ENCODE peak calls at places on chromosomes 7 and 10, in nine cellular contexts. One of them, this sample, is unnamed. For H3K36me3, the result is how much of the 10 kb centered on the place peaks cover.

GRCh38 chr7:20330176-20330796 is 414 bp upstream of the ITGB8 start:
- DNase-seq in Panc1: no peak
- DNase-seq in stomach: peak
- DNase-seq in prostate gland: peak
- DNase-seq in GM12878: no peak
- DNase-seq in suprapubic skin: peak
- DNase-seq in SK-N-MC: no peak
- DNase-seq in K562: peak
- DNase-seq in esophagus muscularis mucosa: peak
- DNase-seq in this sample: no peak

GRCh38 chr10:108598320-108598695 is 1325.0 kb downstream of the XPNPEP1 start:
- DNase-seq in Panc1: no peak
- DNase-seq in stomach: no peak
- DNase-seq in prostate gland: no peak
- DNase-seq in GM12878: no peak
- DNase-seq in suprapubic skin: no peak
- DNase-seq in SK-N-MC: no peak
- DNase-seq in K562: no peak
- DNase-seq in esophagus muscularis mucosa: no peak
- DNase-seq in this sample: no peak

GRCh38 chr7:100441641-100442535 is 5.6 kb upstream of the PPP1R35 start:
- DNase-seq in Panc1: no peak
- DNase-seq in stomach: no peak
- DNase-seq in prostate gland: no peak
- DNase-seq in GM12878: no peak
- DNase-seq in suprapubic skin: no peak
- DNase-seq in SK-N-MC: no peak
- DNase-seq in K562: no peak
- DNase-seq in esophagus muscularis mucosa: no peak
- DNase-seq in this sample: no peak

GRCh38 chr7:144835166-144835611 is 664 bp downstream of the TPK1 start:
- DNase-seq in Panc1: peak
- DNase-seq in stomach: peak
- DNase-seq in prostate gland: peak
- DNase-seq in GM12878: peak
- DNase-seq in suprapubic skin: peak
- DNase-seq in SK-N-MC: no peak
- DNase-seq in K562: peak
- DNase-seq in esophagus muscularis mucosa: no peak
- DNase-seq in this sample: no peak

GRCh38 chr10:58157076-58157766 is 110.5 kb downstream of the IPMK start:
- DNase-seq in Panc1: no peak
- DNase-seq in stomach: peak
- DNase-seq in prostate gland: no peak
- DNase-seq in GM12878: no peak
- DNase-seq in suprapubic skin: no peak
- DNase-seq in SK-N-MC: no peak
- DNase-seq in K562: no peak
- DNase-seq in esophagus muscularis mucosa: no peak
- DNase-seq in this sample: no peak

GRCh38 chr7:7911339-7911738 is 57.3 kb upstream of the GLCCI1 start:
- DNase-seq in Panc1: no peak
- DNase-seq in stomach: no peak
- DNase-seq in prostate gland: no peak
- DNase-seq in GM12878: no peak
- DNase-seq in suprapubic skin: no peak
- DNase-seq in SK-N-MC: no peak
- DNase-seq in K562: no peak
- DNase-seq in esophagus muscularis mucosa: no peak
- DNase-seq in this sample: no peak

GRCh38 chr7:111953611-111954010 is 252.6 kb downstream of the DOCK4 start:
- DNase-seq in Panc1: peak
- DNase-seq in stomach: no peak
- DNase-seq in prostate gland: peak
- DNase-seq in GM12878: peak
- DNase-seq in suprapubic skin: no peak
- DNase-seq in SK-N-MC: no peak
- DNase-seq in K562: no peak
- DNase-seq in esophagus muscularis mucosa: no peak
- DNase-seq in this sample: no peak

GRCh38 chr7:93361853-93362252 is 129.7 kb downstream of the VPS50 start:
- DNase-seq in Panc1: no peak
- DNase-seq in stomach: no peak
- DNase-seq in prostate gland: no peak
- DNase-seq in GM12878: no peak
- DNase-seq in suprapubic skin: no peak
- DNase-seq in SK-N-MC: no peak
- DNase-seq in K562: no peak
- DNase-seq in esophagus muscularis mucosa: no peak
- DNase-seq in this sample: no peak

GRCh38 chr7:143434660-143435059 is 8.6 kb upstream of the TAS2R60 start:
- DNase-seq in Panc1: no peak
- DNase-seq in stomach: no peak
- DNase-seq in prostate gland: peak
- DNase-seq in GM12878: no peak
- DNase-seq in suprapubic skin: peak
- DNase-seq in SK-N-MC: no peak
- DNase-seq in K562: no peak
- DNase-seq in esophagus muscularis mucosa: no peak
- DNase-seq in this sample: no peak

GRCh38 chr7:83996879-83997278 is 197.7 kb downstream of the SEMA3A start:
- DNase-seq in Panc1: no peak
- DNase-seq in stomach: no peak
- DNase-seq in prostate gland: no peak
- DNase-seq in GM12878: no peak
- DNase-seq in suprapubic skin: no peak
- DNase-seq in SK-N-MC: no peak
- DNase-seq in K562: no peak
- DNase-seq in esophagus muscularis mucosa: no peak
- DNase-seq in this sample: no peak

GRCh38 chr10:85420501-85421191 is 945.9 kb downstream of the GRID1 start:
- DNase-seq in Panc1: no peak
- DNase-seq in stomach: no peak
- DNase-seq in prostate gland: no peak
- DNase-seq in GM12878: no peak
- DNase-seq in suprapubic skin: no peak
- DNase-seq in SK-N-MC: no peak
- DNase-seq in K562: no peak
- DNase-seq in esophagus muscularis mucosa: peak
- DNase-seq in this sample: no peak

GRCh38 chr7:40865441-40866233 is 730.8 kb downstream of the SUGCT start:
- DNase-seq in Panc1: no peak
- DNase-seq in stomach: no peak
- DNase-seq in prostate gland: no peak
- DNase-seq in GM12878: no peak
- DNase-seq in suprapubic skin: no peak
- DNase-seq in SK-N-MC: no peak
- DNase-seq in K562: no peak
- DNase-seq in esophagus muscularis mucosa: no peak
- DNase-seq in this sample: no peak

GRCh38 chr10:128837478-128837877 is 629.6 kb upstream of the MGMT start:
- DNase-seq in Panc1: no peak
- DNase-seq in stomach: no peak
- DNase-seq in prostate gland: no peak
- DNase-seq in GM12878: no peak
- DNase-seq in suprapubic skin: no peak
- DNase-seq in SK-N-MC: no peak
- DNase-seq in K562: no peak
- DNase-seq in esophagus muscularis mucosa: no peak
- DNase-seq in this sample: no peak

GRCh38 chr7:40608321-40609075 is 473.7 kb downstream of the SUGCT start:
- DNase-seq in Panc1: no peak
- DNase-seq in stomach: no peak
- DNase-seq in prostate gland: no peak
- DNase-seq in GM12878: no peak
- DNase-seq in suprapubic skin: no peak
- DNase-seq in SK-N-MC: no peak
- DNase-seq in K562: no peak
- DNase-seq in esophagus muscularis mucosa: no peak
- DNase-seq in this sample: no peak

GRCh38 chr7:79282882-79283602 is 170.4 kb downstream of the MAGI2 start:
- DNase-seq in Panc1: peak
- DNase-seq in stomach: no peak
- DNase-seq in prostate gland: no peak
- DNase-seq in GM12878: no peak
- DNase-seq in suprapubic skin: no peak
- DNase-seq in SK-N-MC: no peak
- DNase-seq in K562: no peak
- DNase-seq in esophagus muscularis mucosa: no peak
- DNase-seq in this sample: no peak

GRCh38 chr10:246431-246830 is 111.2 kb downstream of the ZMYND11 start:
- DNase-seq in Panc1: no peak
- DNase-seq in stomach: no peak
- DNase-seq in prostate gland: no peak
- DNase-seq in GM12878: no peak
- DNase-seq in suprapubic skin: no peak
- DNase-seq in SK-N-MC: no peak
- DNase-seq in K562: no peak
- DNase-seq in esophagus muscularis mucosa: no peak
- DNase-seq in this sample: no peak
- H3K36me3 ChIP-seq in Panc1: under half
- H3K36me3 ChIP-seq in stomach: half or more
- H3K36me3 ChIP-seq in prostate gland: under half
- H3K36me3 ChIP-seq in GM12878: under half
- H3K36me3 ChIP-seq in suprapubic skin: half or more
- H3K36me3 ChIP-seq in SK-N-MC: under half
- H3K36me3 ChIP-seq in K562: under half
- H3K36me3 ChIP-seq in esophagus muscularis mucosa: half or more
- H3K36me3 ChIP-seq in this sample: under half

GRCh38 chr10:132631348-132631735 is 93.8 kb downstream of the INPP5A start:
- DNase-seq in Panc1: no peak
- DNase-seq in stomach: peak
- DNase-seq in prostate gland: peak
- DNase-seq in GM12878: no peak
- DNase-seq in suprapubic skin: peak
- DNase-seq in SK-N-MC: no peak
- DNase-seq in K562: no peak
- DNase-seq in esophagus muscularis mucosa: no peak
- DNase-seq in this sample: no peak
- TF ChIP-seq POLR2AphosphoS5 in Panc1: no peak
- TF ChIP-seq POLR2AphosphoS5 in stomach: peak
- TF ChIP-seq POLR2AphosphoS5 in prostate gland: peak
- TF ChIP-seq POLR2AphosphoS5 in GM12878: no peak
- TF ChIP-seq POLR2AphosphoS5 in suprapubic skin: no peak
- TF ChIP-seq POLR2AphosphoS5 in SK-N-MC: no peak
- TF ChIP-seq POLR2AphosphoS5 in K562: no peak
- TF ChIP-seq POLR2AphosphoS5 in esophagus muscularis mucosa: peak
- TF ChIP-seq POLR2AphosphoS5 in this sample: peak

GRCh38 chr7:13949939-13950338 is 39.5 kb downstream of the ETV1 start:
- DNase-seq in Panc1: no peak
- DNase-seq in stomach: no peak
- DNase-seq in prostate gland: no peak
- DNase-seq in GM12878: no peak
- DNase-seq in suprapubic skin: no peak
- DNase-seq in SK-N-MC: no peak
- DNase-seq in K562: no peak
- DNase-seq in esophagus muscularis mucosa: no peak
- DNase-seq in this sample: no peak

GRCh38 chr7:13948019-13948781 is 41.3 kb downstream of the ETV1 start:
- DNase-seq in Panc1: no peak
- DNase-seq in stomach: no peak
- DNase-seq in prostate gland: no peak
- DNase-seq in GM12878: no peak
- DNase-seq in suprapubic skin: no peak
- DNase-seq in SK-N-MC: no peak
- DNase-seq in K562: no peak
- DNase-seq in esophagus muscularis mucosa: no peak
- DNase-seq in this sample: no peak

GRCh38 chr7:13949450-13949849 is 40.0 kb downstream of the ETV1 start:
- DNase-seq in Panc1: no peak
- DNase-seq in stomach: no peak
- DNase-seq in prostate gland: no peak
- DNase-seq in GM12878: no peak
- DNase-seq in suprapubic skin: no peak
- DNase-seq in SK-N-MC: no peak
- DNase-seq in K562: no peak
- DNase-seq in esophagus muscularis mucosa: no peak
- DNase-seq in this sample: no peak

GRCh38 chr7:13952921-13953320 is 36.5 kb downstream of the ETV1 start:
- DNase-seq in Panc1: no peak
- DNase-seq in stomach: no peak
- DNase-seq in prostate gland: no peak
- DNase-seq in GM12878: no peak
- DNase-seq in suprapubic skin: no peak
- DNase-seq in SK-N-MC: no peak
- DNase-seq in K562: no peak
- DNase-seq in esophagus muscularis mucosa: no peak
- DNase-seq in this sample: no peak

DNA sequence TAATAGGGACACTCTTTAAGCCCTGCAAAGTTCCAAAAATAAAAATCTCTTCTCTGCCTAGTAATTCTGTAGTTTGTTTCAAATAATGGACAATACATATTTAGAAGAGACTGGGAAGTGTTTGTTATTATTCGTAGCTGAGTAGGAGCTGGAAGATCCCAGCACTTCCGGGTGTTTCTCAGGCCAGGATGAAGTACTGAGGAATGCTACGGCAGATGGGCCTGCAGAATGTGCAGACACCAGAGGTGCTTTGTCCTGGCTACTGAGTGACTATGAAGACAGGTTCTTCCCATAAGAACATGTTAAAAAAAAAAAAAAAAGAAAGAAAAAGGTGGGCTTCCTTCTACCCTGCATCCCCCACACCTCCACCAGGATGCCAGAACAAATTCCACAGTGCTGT is 36.1 kb downstream of the ETV1 start:
- DNase-seq in Panc1: no peak
- DNase-seq in stomach: no peak
- DNase-seq in prostate gland: no peak
- DNase-seq in GM12878: no peak
- DNase-seq in suprapubic skin: no peak
- DNase-seq in SK-N-MC: no peak
- DNase-seq in K562: no peak
- DNase-seq in esophagus muscularis mucosa: no peak
- DNase-seq in this sample: no peak
- H3K36me3 ChIP-seq in Panc1: under half
- H3K36me3 ChIP-seq in stomach: under half
- H3K36me3 ChIP-seq in prostate gland: under half
- H3K36me3 ChIP-seq in GM12878: under half
- H3K36me3 ChIP-seq in suprapubic skin: under half
- H3K36me3 ChIP-seq in SK-N-MC: under half
- H3K36me3 ChIP-seq in K562: under half
- H3K36me3 ChIP-seq in esophagus muscularis mucosa: under half
- H3K36me3 ChIP-seq in this sample: under half

DNA sequence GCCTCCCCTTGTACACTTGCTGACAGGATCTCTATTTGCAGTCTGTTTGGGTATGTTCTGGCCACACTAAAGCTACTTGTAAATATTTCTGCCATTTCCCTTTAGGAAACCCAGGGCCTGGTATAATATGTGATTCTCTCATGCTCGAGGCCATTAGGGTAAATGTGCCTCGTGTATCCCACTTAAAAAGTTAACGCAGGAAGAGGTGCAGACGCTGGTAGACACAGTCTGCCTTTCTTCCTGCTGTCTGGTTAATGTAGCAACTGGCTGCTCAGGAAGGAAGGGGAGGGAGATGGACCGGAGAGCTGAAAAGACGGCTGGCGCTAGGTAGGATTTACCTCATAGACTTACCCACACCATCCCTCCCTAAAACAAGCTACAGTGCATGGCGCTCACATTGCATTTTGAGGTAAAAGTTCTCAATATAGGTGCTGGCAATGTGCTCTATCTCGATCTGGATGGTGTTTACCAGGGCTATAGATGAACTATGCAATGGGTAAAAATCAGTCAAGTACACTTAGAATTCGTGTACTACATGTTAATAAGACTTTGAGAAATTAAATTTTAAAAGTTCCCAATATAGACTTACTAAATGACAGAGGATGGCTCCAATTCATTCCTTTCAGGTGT is 125.9 kb downstream of the JAZF1 start:
- DNase-seq in Panc1: no peak
- DNase-seq in stomach: no peak
- DNase-seq in prostate gland: no peak
- DNase-seq in GM12878: no peak
- DNase-seq in suprapubic skin: no peak
- DNase-seq in SK-N-MC: no peak
- DNase-seq in K562: no peak
- DNase-seq in esophagus muscularis mucosa: no peak
- DNase-seq in this sample: no peak
- TF ChIP-seq POLR2AphosphoS5 in Panc1: no peak
- TF ChIP-seq POLR2AphosphoS5 in stomach: no peak
- TF ChIP-seq POLR2AphosphoS5 in prostate gland: no peak
- TF ChIP-seq POLR2AphosphoS5 in GM12878: no peak
- TF ChIP-seq POLR2AphosphoS5 in suprapubic skin: no peak
- TF ChIP-seq POLR2AphosphoS5 in SK-N-MC: no peak
- TF ChIP-seq POLR2AphosphoS5 in K562: no peak
- TF ChIP-seq POLR2AphosphoS5 in esophagus muscularis mucosa: no peak
- TF ChIP-seq POLR2AphosphoS5 in this sample: no peak

This sample was measured in vagina.